ENCODE peak calls at places on chromosome 12, in seven cellular contexts. Y, R, B, D, L, M and J are unnamed samples.

GRCh38 chr12:68977909-68978610 is 45.1 kb upstream of the CPM start:
- DNase-seq in Y (no peak), R (no peak), B (no peak), D (no peak), L (no peak), M (no peak), J (no peak)

GRCh38 chr12:52370906-52371608 is 3.8 kb upstream of the KRT85 start:
- DNase-seq in Y (peak), R (no peak), B (no peak), D (peak), L (no peak), M (no peak), J (no peak)

GRCh38 chr12:84357314-84357713 is 555.3 kb downstream of the SLC6A15 start:
- DNase-seq in Y (no peak), R (no peak), B (no peak), D (no peak), L (no peak), M (no peak), J (no peak)

GRCh38 chr12:110937104-110937641 is 16.8 kb upstream of the MYL2 start:
- DNase-seq in Y (no peak), R (no peak), B (peak), D (peak), L (peak), M (peak), J (peak)

GRCh38 chr12:101891462-101891971 is 14.1 kb downstream of the DRAM1 start:
- DNase-seq in Y (peak), R (no peak), B (no peak), D (peak), L (peak), M (peak), J (peak)

GRCh38 chr12:40616383-40616900 is 75.8 kb upstream of the CNTN1 start:
- DNase-seq in Y (no peak), R (no peak), B (no peak), D (no peak), L (no peak), M (no peak), J (no peak)

GRCh38 chr12:43883311-43883710 is 47.4 kb downstream of the TMEM117 start:
- DNase-seq in Y (no peak), R (no peak), B (no peak), D (no peak), L (no peak), M (no peak), J (no peak)

GRCh38 chr12:101847325-101847724 is 16.6 kb upstream of the GNPTAB start:
- DNase-seq in Y (no peak), R (no peak), B (no peak), D (no peak), L (no peak), M (no peak), J (no peak)

GRCh38 chr12:16691624-16692023 is 85.7 kb upstream of the LMO3 start:
- DNase-seq in Y (no peak), R (no peak), B (no peak), D (no peak), L (no peak), M (no peak), J (no peak)
- TF ChIP-seq CTCF in Y (no peak), R (no peak), B (no peak), D (no peak), L (no peak), M (no peak), J (no peak)

DNA sequence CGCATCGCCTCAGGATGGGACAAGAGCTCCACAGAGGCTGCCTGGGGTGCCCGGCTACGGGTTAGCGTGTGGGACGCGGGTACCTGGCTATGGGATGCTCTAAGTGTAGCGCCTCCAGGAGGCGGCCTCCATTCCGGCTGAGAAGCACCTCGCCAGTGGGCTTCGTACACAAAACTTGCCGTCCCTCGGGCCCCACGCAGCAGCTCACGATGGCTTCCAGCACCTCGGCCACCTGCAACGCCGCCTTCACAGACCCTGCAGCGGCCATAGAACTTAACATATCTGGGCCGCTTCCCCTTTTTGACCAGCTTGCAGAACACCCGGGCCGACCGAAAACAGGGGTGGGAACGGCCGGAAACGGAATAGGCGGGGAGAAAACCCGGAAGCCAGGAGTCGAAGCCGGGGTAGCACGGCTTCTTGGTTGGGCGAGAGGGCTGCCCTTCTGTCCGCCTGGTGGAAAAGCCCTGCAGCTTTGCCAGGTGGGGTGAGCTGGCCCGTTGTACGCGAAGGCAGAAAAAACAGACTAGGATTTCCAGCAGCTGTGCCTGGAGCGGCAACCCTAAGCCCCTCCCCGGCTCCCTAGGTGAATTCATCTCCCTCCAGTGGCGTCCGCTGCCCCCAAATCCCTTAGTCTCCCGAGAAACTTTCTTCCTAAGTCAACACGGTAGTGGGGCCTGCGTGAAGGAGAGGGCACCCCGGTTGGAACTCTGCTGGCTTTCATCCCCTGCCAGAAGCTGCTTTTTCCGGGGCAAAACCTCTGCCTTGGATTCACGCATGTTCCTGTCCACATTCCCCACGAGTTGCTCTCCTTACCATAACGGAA is at the start of gene BBS10:
- DNase-seq in Y (peak), R (peak), B (peak), D (peak), L (peak), M (peak), J (peak)
- TF ChIP-seq CTCF in Y (peak), R (no peak), B (peak), D (peak), L (peak), M (peak), J (peak)

GRCh38 chr12:83245156-83245555 is 558.5 kb downstream of the TMTC2 start:
- DNase-seq in Y (no peak), R (no peak), B (no peak), D (no peak), L (no peak), M (no peak), J (no peak)
- TF ChIP-seq CTCF in Y (no peak), R (no peak), B (no peak), D (no peak), L (no peak), M (no peak), J (no peak)

DNA sequence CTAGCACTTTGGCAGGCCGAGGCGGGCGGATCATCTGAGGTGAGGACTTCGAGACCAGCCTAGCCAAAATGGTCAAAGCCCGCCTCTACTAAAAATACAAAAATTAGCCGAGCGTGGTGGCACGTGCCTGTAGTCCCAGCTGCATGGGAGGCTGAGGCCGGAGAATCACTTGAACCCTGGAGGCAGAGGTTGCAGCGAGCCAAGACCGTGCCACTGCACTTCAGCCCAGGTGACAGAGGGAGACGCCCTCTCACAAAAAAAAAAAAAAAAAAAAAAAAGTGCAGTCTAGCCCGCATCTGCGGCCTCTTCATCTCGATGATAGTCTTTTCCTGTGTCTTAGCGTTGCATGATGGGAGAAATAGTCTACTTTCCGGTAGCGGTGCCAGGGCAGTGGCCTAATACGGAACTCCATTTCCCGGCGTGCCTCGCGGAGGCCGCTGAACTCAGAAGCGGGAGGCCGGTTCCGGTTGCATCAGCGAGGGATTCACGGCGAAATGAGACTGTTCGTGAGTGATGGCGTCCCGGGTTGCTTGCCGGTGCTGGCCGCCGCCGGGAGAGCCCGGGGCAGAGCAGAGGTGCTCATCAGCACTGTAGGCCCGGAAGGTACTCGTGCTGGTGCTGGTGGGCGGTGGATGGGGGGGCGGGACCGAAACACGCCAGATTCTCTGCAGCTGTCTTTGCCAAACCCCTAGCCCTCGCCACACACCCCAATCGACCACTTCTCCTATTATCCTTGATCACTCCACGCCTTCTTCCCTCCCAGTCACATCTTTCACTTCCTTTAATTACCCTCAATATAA is at the start of gene MARS1:
- DNase-seq in Y (peak), R (peak), B (peak), D (peak), L (peak), M (peak), J (peak)
- TF ChIP-seq CTCF in Y (no peak), R (no peak), B (peak), D (no peak), L (peak), M (peak), J (no peak)

DNA sequence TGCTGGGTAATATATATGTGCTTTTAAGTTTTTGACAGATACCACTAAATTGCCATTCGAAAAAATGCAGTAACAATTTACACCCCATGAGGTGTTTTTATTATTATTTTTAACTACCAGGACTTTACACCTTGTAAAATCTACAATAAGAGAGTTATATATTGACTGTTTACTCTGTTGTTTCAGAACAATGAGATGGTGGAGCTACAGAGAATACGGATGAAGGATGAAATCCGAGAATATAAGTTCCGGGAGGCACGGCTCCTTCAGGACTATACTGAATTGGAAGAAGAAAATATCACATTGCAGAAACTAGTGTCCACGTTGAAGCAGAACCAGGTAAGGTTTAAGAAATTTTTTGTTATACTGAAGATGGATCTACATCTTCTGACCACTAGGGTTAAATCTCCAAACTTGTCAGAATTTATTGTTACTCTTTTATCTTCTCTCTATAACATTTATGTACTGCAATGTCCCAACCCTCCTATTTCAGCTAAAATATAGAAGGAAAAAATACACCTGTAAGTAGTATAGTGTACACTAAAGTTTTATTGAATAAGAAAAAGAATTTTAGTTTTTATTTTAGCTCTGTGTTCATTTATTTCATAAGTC is 105.4 kb upstream of the FGD4 start:
- DNase-seq in Y (no peak), R (no peak), B (no peak), D (no peak), L (no peak), M (no peak), J (no peak)
- TF ChIP-seq CTCF in Y (no peak), R (no peak), B (no peak), D (no peak), L (peak), M (no peak), J (no peak)

DNA sequence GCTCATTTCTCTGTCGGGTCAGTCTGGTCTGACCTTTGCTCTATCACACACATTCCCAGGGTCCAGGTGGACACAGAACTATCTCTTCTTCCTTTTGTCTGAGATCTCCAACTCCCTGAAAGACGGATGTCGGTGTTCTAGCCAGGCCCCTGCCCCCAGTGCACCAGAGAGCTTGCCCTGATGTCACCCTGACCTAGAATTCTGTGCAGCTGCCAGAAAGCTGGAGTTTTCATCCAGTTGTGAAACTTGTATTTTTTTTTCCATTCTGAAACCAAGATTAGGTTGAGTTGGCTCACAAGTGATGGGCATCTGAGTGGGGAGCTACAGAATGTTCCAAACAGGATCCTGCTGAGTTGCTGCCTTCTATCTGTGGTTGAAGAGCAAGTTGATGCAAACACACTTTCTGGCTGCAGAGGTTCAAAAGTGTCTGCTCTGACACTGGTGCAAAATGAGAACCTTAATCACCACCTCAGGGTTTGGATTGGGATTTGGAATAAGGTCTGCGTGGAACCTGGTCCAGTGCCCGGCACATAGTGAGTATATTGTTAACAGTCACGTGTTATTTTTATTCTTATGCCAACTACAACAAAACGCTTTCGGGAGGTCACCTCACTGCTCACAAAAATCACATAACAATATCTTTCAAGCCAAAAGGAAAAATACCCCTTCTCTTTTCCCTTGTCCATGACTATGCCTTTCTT is 211.5 kb downstream of the SLC15A4 start:
- DNase-seq in Y (no peak), R (no peak), B (no peak), D (peak), L (no peak), M (no peak), J (no peak)
- TF ChIP-seq CTCF in Y (no peak), R (no peak), B (no peak), D (no peak), L (no peak), M (no peak), J (no peak)

GRCh38 chr12:56274299-56274698 is 7.6 kb downstream of the COQ10A start:
- DNase-seq in Y (no peak), R (no peak), B (no peak), D (no peak), L (no peak), M (no peak), J (no peak)

GRCh38 chr12:56266634-56267442 is at the start of gene COQ10A:
- DNase-seq in Y (peak), R (peak), B (peak), D (peak), L (peak), M (peak), J (peak)

GRCh38 chr12:56267443-56268071 is 815 bp downstream of the COQ10A start:
- DNase-seq in Y (no peak), R (no peak), B (no peak), D (no peak), L (no peak), M (no peak), J (no peak)

DNA sequence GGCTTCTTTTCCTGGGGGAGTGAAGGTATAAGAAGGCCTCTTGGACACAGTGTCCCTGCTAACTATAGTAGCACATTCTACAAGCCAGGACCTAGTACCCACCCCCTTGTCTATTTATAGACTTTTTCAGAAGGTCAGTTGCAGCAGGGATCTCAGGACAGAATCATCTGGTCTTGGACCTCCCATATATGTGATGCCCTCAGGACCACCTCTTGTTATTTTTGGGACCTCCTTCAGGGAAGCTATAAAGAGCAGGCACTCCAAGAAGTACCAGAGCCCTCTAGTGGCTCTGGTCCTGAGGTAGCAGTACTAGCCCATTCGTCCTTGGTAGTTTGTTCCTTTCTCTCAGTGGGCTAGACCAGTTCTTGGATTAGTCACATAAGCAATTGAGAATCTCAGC is 4.3 kb downstream of the COQ10A start:
- DNase-seq in Y (no peak), R (no peak), B (no peak), D (peak), L (peak), M (peak), J (no peak)
- TF ChIP-seq CTCF in Y (peak), R (no peak), B (no peak), D (peak), L (peak), M (peak), J (no peak)

DNA sequence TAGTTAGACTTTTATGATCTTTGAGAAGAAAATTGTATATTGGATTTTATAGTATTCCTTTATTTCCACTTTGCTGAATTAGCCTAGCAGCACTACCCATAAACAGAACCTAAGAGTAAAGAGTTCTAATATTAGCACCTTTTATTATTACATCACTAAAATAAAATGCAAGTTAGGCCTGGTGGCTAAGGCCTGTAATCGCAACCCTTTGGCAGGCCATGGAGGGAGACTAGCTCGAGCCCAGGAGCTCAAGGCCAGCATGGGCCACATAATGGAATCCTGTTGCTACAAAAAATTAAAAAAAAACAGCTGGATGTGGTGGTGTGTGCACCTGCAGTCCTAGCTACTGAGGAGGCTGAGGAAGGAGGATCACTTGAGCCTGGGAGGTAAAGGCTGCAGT is 288.2 kb downstream of the TRHDE start:
- DNase-seq in Y (no peak), R (no peak), B (no peak), D (no peak), L (no peak), M (no peak), J (no peak)
- TF ChIP-seq CTCF in Y (no peak), R (no peak), B (no peak), D (peak), L (peak), M (no peak), J (no peak)